ENCODE peak calls at places on chromosomes 6 and 20, in five cellular contexts. K is HepG2, G is H1, H is K562, N is GM12878. U is an unnamed sample. For H3K36me3, the result is how much of the 10 kb centered on the place peaks cover.

GRCh38 chr6:2876210-2877056 is 26.7 kb downstream of the SERPINB9 start:
- DNase-seq in K (peak), G (no peak), H (no peak), N (no peak), U (no peak)

GRCh38 chr6:151553416-151554158 is 59.8 kb downstream of the CCDC170 start:
- DNase-seq in K (no peak), G (no peak), H (no peak), N (no peak), U (no peak)

GRCh38 chr6:164347455-164347854 is 932.9 kb downstream of the QKI start:
- DNase-seq in K (no peak), G (no peak), H (peak), N (no peak), U (no peak)

GRCh38 chr6:118735320-118735719 is 83.9 kb upstream of the CEP85L start:
- DNase-seq in K (peak), G (peak), H (peak), N (no peak), U (no peak)

GRCh38 chr6:110348956-110349565 is 9.1 kb downstream of the METTL24 start:
- DNase-seq in K (no peak), G (no peak), H (no peak), N (no peak), U (no peak)

GRCh38 chr6:151018035-151018434 is 152.5 kb downstream of the MTHFD1L start:
- DNase-seq in K (no peak), G (no peak), H (no peak), N (no peak), U (no peak)

GRCh38 chr6:7467007-7467897 is 74.2 kb upstream of the DSP start:
- DNase-seq in K (peak), G (peak), H (no peak), N (no peak), U (no peak)

GRCh38 chr6:47308223-47308567 is 1.5 kb downstream of the TNFRSF21 start:
- DNase-seq in K (no peak), G (no peak), H (no peak), N (no peak), U (no peak)

GRCh38 chr6:108163267-108163643 is 2.6 kb upstream of the NR2E1 start:
- DNase-seq in K (no peak), G (no peak), H (no peak), N (no peak), U (no peak)

GRCh38 chr6:72530750-72531149 is 91.1 kb upstream of the KCNQ5 start:
- DNase-seq in K (no peak), G (no peak), H (no peak), N (no peak), U (no peak)

GRCh38 chr6:37889015-37889885 is 69.7 kb downstream of the ZFAND3 start:
- DNase-seq in K (no peak), G (no peak), H (no peak), N (no peak), U (no peak)

GRCh38 chr20:14989891-14990290 is 652.5 kb upstream of the FLRT3 start:
- DNase-seq in K (no peak), G (no peak), H (no peak), N (no peak), U (no peak)

DNA sequence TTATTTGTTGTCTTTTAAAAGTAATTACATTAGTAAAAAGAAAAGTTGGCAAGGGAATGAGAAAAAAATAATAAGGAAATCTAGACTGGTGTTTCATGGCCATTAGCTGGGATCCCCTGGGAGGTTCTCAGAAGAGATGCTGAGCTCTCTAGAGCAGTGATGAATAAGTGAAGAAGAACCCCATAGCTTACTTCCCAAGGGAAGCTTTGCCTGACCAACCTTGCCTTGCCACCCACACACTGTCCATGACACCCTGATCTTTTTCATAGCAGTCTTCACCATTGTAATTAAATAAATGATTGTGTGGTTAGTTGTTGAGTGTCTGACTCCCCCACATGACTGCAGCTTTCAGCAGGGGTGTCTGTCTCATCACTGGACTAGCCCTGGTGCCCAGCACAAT is 5.9 kb downstream of the C6orf163 start:
- DNase-seq in K (no peak), G (no peak), H (no peak), N (no peak), U (no peak)
- TF ChIP-seq ZNF274 in K (no peak), G (no peak), H (no peak), N (no peak), U (no peak)

DNA sequence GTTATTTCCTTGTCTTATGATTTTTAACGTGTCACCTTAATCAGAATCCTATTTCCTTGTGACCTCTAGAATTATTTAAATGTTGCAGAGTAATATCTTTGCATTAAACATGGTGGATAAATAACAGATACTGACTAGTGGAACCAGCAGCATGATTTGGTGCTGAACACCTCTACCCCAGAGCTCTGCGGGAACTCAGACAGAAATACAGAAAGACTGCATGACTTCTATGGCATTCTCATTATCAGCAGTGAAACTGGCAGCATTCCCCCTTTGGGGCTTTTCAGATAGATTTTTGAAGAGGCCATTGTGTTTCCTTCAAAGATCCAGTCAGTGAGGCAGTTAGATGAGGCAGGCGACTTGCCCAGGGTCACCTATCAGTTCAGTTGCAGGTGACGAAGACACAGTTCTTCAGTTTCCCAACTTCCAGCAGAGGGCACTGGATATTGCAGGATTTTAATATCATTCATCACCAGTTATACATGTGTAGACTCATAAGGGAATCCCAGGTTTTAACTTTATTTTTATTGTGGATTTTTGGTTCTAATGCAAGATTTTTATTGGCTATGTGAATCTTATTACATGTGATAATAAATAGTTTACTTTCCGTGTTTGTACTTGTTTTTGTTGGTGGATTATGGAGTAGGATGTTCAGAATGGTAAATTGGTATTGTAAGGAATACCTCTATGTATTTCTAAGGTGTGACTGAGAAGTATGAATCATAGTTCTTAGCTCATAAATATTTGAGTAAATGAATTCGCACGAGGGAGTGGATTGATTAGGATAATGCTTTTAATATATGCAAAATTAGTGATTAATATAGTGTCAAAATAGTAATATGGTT is 81.3 kb downstream of the AFDN start:
- DNase-seq in K (peak), G (no peak), H (no peak), N (no peak), U (no peak)
- H3K36me3 ChIP-seq in K (under half), G (under half), H (half or more), N (under half), U (under half)

DNA sequence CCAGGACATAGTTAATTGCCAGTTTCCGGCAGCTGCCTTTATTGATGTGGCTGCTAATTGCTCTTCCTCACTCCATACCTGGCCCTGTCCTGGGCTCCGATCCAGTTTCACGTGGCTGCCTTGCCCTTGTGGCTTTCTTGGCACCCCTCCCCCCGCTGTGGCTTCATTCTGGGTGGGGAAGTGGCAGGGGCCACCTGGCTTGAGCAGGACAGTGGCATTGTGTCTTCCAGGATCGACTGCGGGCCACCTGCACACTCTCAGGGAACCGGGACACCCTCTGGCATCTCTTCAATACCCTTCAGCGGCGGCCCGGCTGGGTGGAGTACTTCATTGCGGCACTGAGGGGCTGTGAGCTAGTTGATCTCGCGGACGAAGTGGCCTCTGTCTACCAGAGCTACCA is 10.8 kb downstream of the MAVS start:
- DNase-seq in K (no peak), G (no peak), H (no peak), N (no peak), U (no peak)
- H3K4me3 ChIP-seq in K (no peak), G (no peak), H (no peak), N (no peak), U (no peak)

GRCh38 chr20:35458388-35458787 is 3.0 kb downstream of the CEP250 start:
- DNase-seq in K (no peak), G (no peak), H (no peak), N (no peak), U (no peak)
- TF ChIP-seq ZNF274 in K (no peak), G (no peak), H (no peak), N (no peak), U (no peak)

GRCh38 chr20:25480156-25480555 is 72.7 kb downstream of the GINS1 start:
- DNase-seq in K (no peak), G (no peak), H (no peak), N (no peak), U (no peak)
- H3K36me3 ChIP-seq in K (half or more), G (under half), H (under half), N (under half), U (half or more)

GRCh38 chr6:10556496-10557391 is 35.6 kb downstream of the GCNT2 start:
- DNase-seq in K (no peak), G (no peak), H (no peak), N (no peak), U (no peak)
- H3K4me3 ChIP-seq in K (no peak), G (peak), H (no peak), N (no peak), U (peak)

DNA sequence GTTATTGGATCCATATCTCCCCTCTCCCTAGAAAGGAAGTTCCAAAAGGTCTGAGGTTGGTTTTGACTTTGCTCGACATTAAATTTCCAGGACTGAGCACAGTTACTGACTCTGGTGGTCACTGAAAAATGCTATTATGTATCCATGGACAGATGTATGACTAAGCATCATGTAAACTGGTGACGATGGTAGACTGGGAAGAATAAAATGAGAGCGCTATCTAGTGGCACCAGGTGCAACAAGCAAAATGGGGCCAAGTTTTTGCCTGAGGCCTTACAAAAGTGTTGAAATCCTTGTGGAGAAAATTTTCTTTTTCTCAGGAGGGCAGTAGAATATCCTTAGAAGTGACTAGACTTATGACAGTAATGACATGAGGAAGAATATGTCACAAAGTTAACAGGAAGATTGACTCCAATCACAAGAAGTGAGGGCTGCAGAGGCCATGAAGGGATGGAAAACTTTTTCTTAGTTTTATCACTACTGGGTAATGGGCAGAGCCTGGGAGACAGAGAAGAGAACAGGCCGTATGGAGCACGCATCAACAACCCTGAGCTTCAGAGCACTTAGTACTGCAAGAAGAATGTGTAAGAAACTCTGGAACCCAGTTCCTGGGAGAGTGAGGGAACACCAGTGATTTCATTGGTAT is 88.9 kb upstream of the ELOVL5 start:
- DNase-seq in K (peak), G (no peak), H (peak), N (peak), U (peak)
- TF ChIP-seq ZNF274 in K (no peak), G (no peak), H (no peak), N (no peak), U (no peak)

DNA sequence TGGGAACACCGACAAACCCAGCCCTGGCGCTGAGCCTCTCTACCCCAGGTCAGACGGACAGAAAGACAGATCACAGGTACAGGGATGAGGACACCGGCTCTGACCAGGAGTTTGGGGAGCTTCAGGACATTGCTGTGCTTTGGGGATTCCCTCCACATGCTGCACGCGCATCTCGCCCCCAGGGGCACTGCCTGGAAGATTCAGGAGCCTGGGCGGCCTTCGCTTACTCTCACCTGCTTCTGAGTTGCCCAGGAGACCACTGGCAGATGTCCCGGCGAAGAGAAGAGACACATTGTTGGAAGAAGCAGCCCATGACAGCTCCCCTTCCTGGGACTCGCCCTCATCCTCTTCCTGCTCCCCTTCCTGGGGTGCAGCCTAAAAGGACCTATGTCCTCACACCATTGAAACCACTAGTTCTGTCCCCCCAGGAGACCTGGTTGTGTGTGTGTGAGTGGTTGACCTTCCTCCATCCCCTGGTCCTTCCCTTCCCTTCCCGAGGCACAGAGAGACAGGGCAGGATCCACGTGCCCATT is 15.3 kb downstream of the VEGFA start:
- DNase-seq in K (no peak), G (no peak), H (no peak), N (no peak), U (no peak)
- H3K36me3 ChIP-seq in K (under half), G (under half), H (half or more), N (under half), U (half or more)

GRCh38 chr6:52993461-52993860 is 1.6 kb downstream of the GSTA4 start:
- DNase-seq in K (no peak), G (no peak), H (no peak), N (no peak), U (no peak)
- H3K4me3 ChIP-seq in K (peak), G (peak), H (no peak), N (no peak), U (peak)

GRCh38 chr6:18693923-18694322 is 306.8 kb downstream of the RNF144B start:
- DNase-seq in K (no peak), G (no peak), H (no peak), N (no peak), U (no peak)

DNA sequence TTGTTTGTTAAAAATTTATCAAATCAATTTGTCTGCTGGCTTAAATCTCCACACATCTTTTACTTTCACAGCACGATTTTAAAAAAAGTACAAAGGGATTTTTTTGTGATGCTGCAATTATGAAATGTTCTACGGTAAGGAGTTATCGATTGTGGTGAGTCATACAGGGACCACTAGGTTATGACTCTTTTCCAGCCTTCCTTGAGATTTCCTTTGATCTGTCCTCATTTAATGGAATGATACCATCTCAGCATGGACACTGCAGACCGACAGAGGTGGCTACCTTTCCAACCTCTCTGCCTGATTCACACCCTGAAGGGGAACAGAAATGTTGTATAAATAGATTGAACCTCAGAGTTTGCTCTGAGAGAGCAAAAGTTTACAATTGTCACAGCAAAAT is 305.8 kb downstream of the RNF144B start:
- DNase-seq in K (no peak), G (no peak), H (no peak), N (no peak), U (no peak)
- TF ChIP-seq ZNF274 in K (no peak), G (no peak), H (no peak), N (no peak), U (no peak)